ENCODE peak calls at places on chromosomes 12 and 14, in six cellular contexts. X is NCI-H146; M is stimulated activated CD4-positive, alpha-beta T cell treated with anti-CD3 and anti-CD28 coated beads, TNF-alpha, amount 100 ng/mL, for 4 hours; K is T1000; B is hippocampal formation; C is stimulated activated CD8-positive, alpha-beta memory T cell treated with anti-CD3 and anti-CD28 coated beads, Interleukin-15, amount 100 ng/mL, for 24 hours. J is an unnamed sample.

GRCh38 chr14:76112889-76113611 is 38.7 kb upstream of the GPATCH2L start:
- DNase-seq in X (no peak), M (no peak), K (no peak), B (no peak), C (no peak), J (no peak)

GRCh38 chr12:122473543-122474323 is 27.0 kb downstream of the ZCCHC8 start:
- DNase-seq in X (no peak), M (no peak), K (no peak), B (no peak), C (no peak), J (peak; percentile 54)

GRCh38 chr12:25100738-25101445 is 94.1 kb downstream of the DNAI7 start:
- DNase-seq in X (no peak), M (no peak), K (no peak), B (no peak), C (no peak), J (no peak)

GRCh38 chr14:64720190-64720589 is 16.0 kb downstream of the PLEKHG3 start:
- DNase-seq in X (peak; percentile 43), M (no peak), K (peak; percentile 60), B (no peak), C (no peak), J (peak; percentile 84)

GRCh38 chr12:121287267-121287954 is 9.1 kb downstream of the CAMKK2 start:
- DNase-seq in X (no peak), M (no peak), K (no peak), B (no peak), C (no peak), J (peak; percentile 45)

GRCh38 chr14:22847661-22848341 is 11.4 kb downstream of the MMP14 start:
- DNase-seq in X (no peak), M (no peak), K (no peak), B (no peak), C (no peak), J (no peak)

GRCh38 chr12:89969098-89969497 is 260.5 kb upstream of the ATP2B1 start:
- DNase-seq in X (no peak), M (no peak), K (no peak), B (no peak), C (no peak), J (no peak)

GRCh38 chr12:99383258-99383657 is 264.3 kb upstream of the GARIN6 start:
- DNase-seq in X (no peak), M (no peak), K (no peak), B (no peak), C (no peak), J (no peak)

GRCh38 chr14:61525293-61526011 is 169.9 kb upstream of the HIF1A start:
- DNase-seq in X (no peak), M (peak; percentile 32), K (peak; percentile 49), B (peak; percentile 21), C (no peak), J (peak; percentile 29)

GRCh38 chr14:53509227-53509822 is 356.2 kb upstream of the DDHD1 start:
- DNase-seq in X (no peak), M (no peak), K (peak; percentile 27), B (no peak), C (no peak), J (no peak)

GRCh38 chr14:96039633-96040311 is 610 bp downstream of the C14orf132 start:
- DNase-seq in X (peak; percentile 57), M (no peak), K (no peak), B (peak; percentile 50), C (no peak), J (peak; percentile 21)

GRCh38 chr12:114430306-114430705 is 24.4 kb upstream of the TBX5 start:
- DNase-seq in X (no peak), M (no peak), K (no peak), B (no peak), C (no peak), J (peak; percentile 31)

GRCh38 chr12:96881608-96882007 is 25.4 kb upstream of the NEDD1 start:
- DNase-seq in X (no peak), M (no peak), K (no peak), B (no peak), C (no peak), J (no peak)

GRCh38 chr12:92844147-92844763 is 84.8 kb downstream of the EEA1 start:
- DNase-seq in X (no peak), M (no peak), K (no peak), B (no peak), C (no peak), J (no peak)

GRCh38 chr12:127077262-127078045 is 1189.5 kb upstream of the TMEM132C start:
- DNase-seq in X (no peak), M (no peak), K (no peak), B (no peak), C (no peak), J (no peak)

GRCh38 chr12:116520225-116520624 is 39.0 kb upstream of the MAP1LC3B2 start:
- DNase-seq in X (no peak), M (no peak), K (no peak), B (no peak), C (no peak), J (no peak)

J was measured in H54.